ENCODE peak calls at places on chromosome 1, in four cellular contexts. P, L, B and U are unnamed samples.

GRCh38 chr1:50516056-50516455 is 92.8 kb upstream of the DMRTA2 start:
- DNase-seq in B (no peak), L (no peak), P (no peak), U (no peak)

GRCh38 chr1:94479682-94480081 is 61.5 kb downstream of the ABCD3 start:
- DNase-seq in P (no peak), L (no peak), B (no peak), U (no peak)

GRCh38 chr1:46278807-46279206 is 24.6 kb downstream of the LRRC41 start:
- DNase-seq in B (no peak), L (no peak), P (no peak), U (no peak)

GRCh38 chr1:182259229-182259872 is 132.2 kb downstream of the GLUL start:
- DNase-seq in L (no peak), B (no peak), P (peak; percentile 92), U (peak; percentile 35)

GRCh38 chr1:110262846-110263631 is 52.9 kb downstream of the KCNC4 start:
- DNase-seq in B (no peak), L (no peak), P (no peak), U (no peak)

GRCh38 chr1:155052412-155053400 is 1.6 kb downstream of the ADAM15 start:
- DNase-seq in L (no peak), B (no peak), P (no peak), U (peak; percentile 27)

GRCh38 chr1:93629101-93630059 is 52.3 kb downstream of the BCAR3 start:
- DNase-seq in B (peak; percentile 56), L (no peak), P (peak; percentile 74), U (peak; percentile 68)

GRCh38 chr1:240663160-240663879 is 51.4 kb upstream of the GREM2 start:
- DNase-seq in L (no peak), P (no peak), B (no peak), U (no peak)

GRCh38 chr1:94299627-94300552 is 62.5 kb upstream of the ARHGAP29 start:
- DNase-seq in P (peak; percentile 100), L (no peak), B (peak; percentile 14), U (peak; percentile 100)

GRCh38 chr1:153395136-153395685 is 4.3 kb upstream of the S100A8 start:
- DNase-seq in B (no peak), L (no peak), P (no peak), U (peak; percentile 17)

GRCh38 chr1:145804235-145805045 is 19.5 kb downstream of the RNF115 start:
- DNase-seq in B (no peak), P (peak; percentile 58), L (no peak), U (no peak)

GRCh38 chr1:170096806-170097340 is 22.4 kb upstream of the KIFAP3 start:
- DNase-seq in B (no peak), P (no peak), L (no peak), U (no peak)

GRCh38 chr1:28518745-28519341 is 13.0 kb downstream of the RCC1 start:
- DNase-seq in L (no peak), P (no peak), B (no peak), U (peak; percentile 61)

GRCh38 chr1:169245706-169246105 is 121.9 kb downstream of the NME7 start:
- DNase-seq in B (no peak), P (no peak), L (no peak), U (no peak)

GRCh38 chr1:41383094-41383852 is 22.0 kb downstream of the FOXO6 start:
- DNase-seq in P (peak; percentile 43), B (no peak), L (no peak), U (peak; percentile 50)

GRCh38 chr1:56540467-56540866 is 38.9 kb downstream of the PLPP3 start:
- DNase-seq in P (no peak), B (no peak), L (no peak), U (no peak)

GRCh38 chr1:24112381-24113169 is 640 bp upstream of the MYOM3 start:
- DNase-seq in B (no peak), L (no peak), P (peak; percentile 69), U (peak; percentile 83)

GRCh38 chr1:232519186-232519585 is 110.7 kb downstream of the SIPA1L2 start:
- DNase-seq in P (no peak), B (no peak), L (no peak), U (no peak)